ENCODE peak calls at places on chromosomes 11 and 22, in five cellular contexts. P, S, W, L and I are unnamed samples.

GRCh38 chr11:6637871-6638270 is 17.7 kb downstream of the DCHS1 start:
- DNase-seq in P (peak), S (peak), W (peak), L (no peak), I (peak)

GRCh38 chr11:66743271-66743968 is 14.4 kb upstream of the SPTBN2 start:
- DNase-seq in P (peak), S (no peak), W (no peak), L (no peak), I (peak)

GRCh38 chr11:115527534-115528125 is 23.4 kb upstream of the CADM1 start:
- DNase-seq in P (no peak), S (no peak), W (no peak), L (no peak), I (no peak)

GRCh38 chr11:134170909-134171281 is 52.9 kb downstream of the NCAPD3 start:
- DNase-seq in P (no peak), S (no peak), W (peak), L (peak), I (no peak)

GRCh38 chr11:10298342-10298741 is 4.3 kb upstream of the SBF2 start:
- DNase-seq in P (no peak), S (no peak), W (peak), L (peak), I (no peak)

GRCh38 chr22:49241174-49241851 is 586.4 kb downstream of the BRD1 start:
- DNase-seq in P (no peak), S (no peak), W (no peak), L (no peak), I (no peak)

GRCh38 chr11:12243511-12243910 is 133.1 kb downstream of the MICAL2 start:
- DNase-seq in P (peak), S (no peak), W (no peak), L (no peak), I (no peak)

GRCh38 chr11:82927264-82927880 is 25.8 kb downstream of the DDIAS start:
- DNase-seq in P (peak), S (peak), W (peak), L (peak), I (no peak)

GRCh38 chr11:22807855-22808558 is 21.6 kb downstream of the SVIP start:
- DNase-seq in P (no peak), S (no peak), W (no peak), L (no peak), I (no peak)

GRCh38 chr11:68977781-68978625 is 2.8 kb downstream of the MRGPRD start:
- DNase-seq in P (no peak), S (no peak), W (no peak), L (no peak), I (peak)

GRCh38 chr11:30471244-30471643 is 114.9 kb downstream of the MPPED2 start:
- DNase-seq in P (no peak), S (no peak), W (no peak), L (no peak), I (no peak)

GRCh38 chr11:64865286-64866172 is 12.9 kb downstream of the EHD1 start:
- DNase-seq in P (no peak), S (no peak), W (peak), L (no peak), I (no peak)

GRCh38 chr11:116797816-116798215 is 6.1 kb upstream of the APOA5 start:
- DNase-seq in P (no peak), S (no peak), W (no peak), L (no peak), I (no peak)

GRCh38 chr11:99519095-99519494 is 498.3 kb downstream of the CNTN5 start:
- DNase-seq in P (no peak), S (no peak), W (no peak), L (no peak), I (no peak)